ENCODE peak calls at places on chromosomes 12 and 14, in seven cellular contexts. K is left ventricle myocardium inferior, L is B cell, P is tibial artery, I is heart right ventricle, F is mucosa of descending colon, U is uterus. H is an unnamed sample.
A peak's percentile ranks its signal among the peaks of the same experiment; 100 is the strongest.

GRCh38 chr12:108518101-108518715 is 3.1 kb downstream of the FICD start:
- DNase-seq in K (no peak), L (no peak), P (no peak), I (no peak), F (no peak), U (no peak), H (no peak)

GRCh38 chr12:66555113-66555512 is 123.8 kb downstream of the GRIP1 start:
- DNase-seq in K (no peak), L (no peak), P (no peak), I (no peak), F (no peak), U (no peak), H (no peak)

GRCh38 chr14:22864979-22865378 is 6.6 kb upstream of the LRP10 start:
- DNase-seq in K (no peak), L (no peak), P (no peak), I (no peak), F (no peak), U (no peak), H (no peak)

GRCh38 chr12:59570134-59570533 is 25.7 kb upstream of the SLC16A7 start:
- DNase-seq in K (no peak), L (no peak), P (no peak), I (no peak), F (no peak), U (no peak), H (no peak)

GRCh38 chr12:121159467-121160307 is 27.0 kb downstream of the P2RX7 start:
- DNase-seq in K (no peak), L (no peak), P (no peak), I (no peak), F (no peak), U (no peak), H (no peak)

GRCh38 chr12:79344855-79345840 is 345.6 kb downstream of the PAWR start:
- DNase-seq in K (no peak), L (no peak), P (no peak), I (no peak), F (peak; percentile 68), U (no peak), H (peak; percentile 25)

GRCh38 chr12:80936642-80937390 is 918 bp downstream of the LIN7A start:
- DNase-seq in K (peak; percentile 49), L (no peak), P (peak; percentile 21), I (peak; percentile 48), F (peak; percentile 43), U (peak; percentile 52), H (no peak)

GRCh38 chr14:51056431-51056830 is 38.5 kb downstream of the TRIM9 start:
- DNase-seq in K (no peak), L (no peak), P (no peak), I (no peak), F (no peak), U (no peak), H (no peak)

GRCh38 chr12:104204690-104205480 is 10.7 kb upstream of the TXNRD1 start:
- DNase-seq in K (no peak), L (no peak), P (no peak), I (no peak), F (no peak), U (no peak), H (no peak)

GRCh38 chr14:60488175-60488574 is 2.3 kb upstream of the C14orf39 start:
- DNase-seq in K (no peak), L (no peak), P (no peak), I (no peak), F (no peak), U (no peak), H (no peak)

GRCh38 chr12:27424631-27425230 is 21.8 kb upstream of the SMCO2 start:
- DNase-seq in K (no peak), L (no peak), P (no peak), I (no peak), F (peak; percentile 21), U (peak; percentile 26), H (peak; percentile 7)

GRCh38 chr14:36835145-36835544 is 173.5 kb downstream of the PAX9 start:
- DNase-seq in K (no peak), L (no peak), P (no peak), I (no peak), F (no peak), U (no peak), H (no peak)

GRCh38 chr12:103128862-103129501 is 171.5 kb downstream of the ASCL1 start:
- DNase-seq in K (no peak), L (no peak), P (no peak), I (no peak), F (no peak), U (no peak), H (no peak)

GRCh38 chr12:131869871-131870418 is 24.5 kb upstream of the ULK1 start:
- DNase-seq in K (no peak), L (no peak), P (no peak), I (no peak), F (no peak), U (no peak), H (no peak)

DNA sequence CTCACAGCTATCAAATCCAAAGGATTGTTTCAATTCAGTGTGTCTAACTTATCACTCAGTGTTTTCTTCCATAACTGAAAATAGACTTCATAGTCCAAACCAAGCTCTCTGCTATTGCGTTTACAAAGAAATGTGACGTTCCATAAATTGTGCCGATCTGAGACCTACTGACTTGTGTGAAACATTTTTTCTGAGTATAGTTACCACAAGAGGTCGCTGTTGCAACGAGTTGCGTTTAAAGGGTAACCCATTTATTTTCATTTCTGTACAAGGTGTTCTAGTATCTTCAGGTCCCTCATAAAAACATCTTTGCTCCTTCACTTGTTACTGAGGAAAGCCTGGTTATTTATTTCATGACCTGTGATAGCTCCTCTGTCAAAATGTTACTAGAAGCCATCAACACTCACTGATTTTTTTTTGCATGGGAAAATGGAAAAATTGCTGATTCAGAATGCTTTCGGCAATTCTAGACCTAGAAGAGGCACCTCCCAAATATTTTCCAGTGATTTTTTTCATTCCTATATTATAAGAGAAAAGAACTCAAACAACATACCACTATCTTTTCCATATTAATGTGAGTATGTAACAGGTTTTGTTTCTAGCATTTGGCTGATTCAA is 60.9 kb upstream of the OR4E1 start:
- DNase-seq in K (no peak), L (no peak), P (no peak), I (no peak), F (peak; percentile 67), U (no peak), H (peak; percentile 57)
- TF ChIP-seq CTCF in K (peak; percentile 54), L (peak; percentile 58), P (no peak), I (peak; percentile 60), F (peak; percentile 70), U (peak; percentile 14), H (peak; percentile 86)

DNA sequence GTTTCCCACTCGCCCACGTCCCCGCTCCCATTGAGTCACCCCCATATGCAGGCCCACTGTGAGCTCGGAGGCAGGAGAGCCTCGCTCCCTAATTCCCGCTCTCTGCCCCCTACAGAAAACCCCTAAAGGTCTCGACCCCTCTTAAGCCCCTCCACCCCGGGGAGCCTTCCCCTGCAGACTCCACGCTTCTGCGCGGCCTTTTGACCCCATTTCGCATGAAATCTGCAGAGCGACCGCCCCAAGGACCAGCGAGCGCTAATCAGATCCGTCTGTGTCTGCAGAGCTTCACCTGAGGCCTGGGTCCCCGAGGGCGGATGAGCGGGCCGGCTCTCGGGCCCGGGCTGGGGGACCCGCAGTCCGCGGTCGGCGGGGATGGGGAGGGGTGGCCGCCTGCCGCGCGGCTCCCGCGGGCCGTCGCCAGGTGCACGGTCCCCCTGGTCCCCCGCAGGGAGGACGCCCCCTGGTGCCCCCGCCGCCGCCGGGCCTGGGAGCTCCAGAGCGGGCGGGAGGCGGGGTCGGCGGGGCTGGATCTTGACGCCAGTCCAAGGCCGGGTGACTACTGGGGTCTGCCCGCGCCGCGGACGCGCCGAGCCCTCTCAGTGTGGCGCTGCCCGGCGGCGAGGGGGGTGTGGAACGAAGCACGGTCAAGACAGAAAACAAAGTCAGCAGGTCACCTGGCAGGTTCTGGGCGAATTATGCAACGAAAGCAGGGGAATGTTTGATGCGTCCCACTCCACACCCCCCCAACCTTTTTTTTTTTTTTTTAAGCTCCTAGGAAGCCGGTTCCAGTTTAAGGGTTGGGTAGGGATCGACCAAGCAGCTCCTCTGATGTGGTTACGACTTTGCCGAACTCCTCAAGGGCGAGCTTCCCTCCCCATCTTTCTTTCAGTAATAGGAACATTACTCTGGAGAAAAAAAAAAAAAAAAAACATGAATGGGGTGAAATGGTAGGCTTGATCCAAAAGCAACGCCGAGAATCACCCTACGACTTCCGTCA is 9.9 kb downstream of the BMP4 start:
- DNase-seq in K (no peak), L (no peak), P (no peak), I (no peak), F (no peak), U (no peak), H (no peak)
- TF ChIP-seq CTCF in K (no peak), L (no peak), P (no peak), I (no peak), F (no peak), U (no peak), H (no peak)

GRCh38 chr14:61616524-61617185 is 78.7 kb upstream of the HIF1A start:
- DNase-seq in K (no peak), L (no peak), P (no peak), I (no peak), F (no peak), U (no peak), H (no peak)
- TF ChIP-seq CTCF in K (no peak), L (no peak), P (no peak), I (no peak), F (no peak), U (no peak), H (no peak)

DNA sequence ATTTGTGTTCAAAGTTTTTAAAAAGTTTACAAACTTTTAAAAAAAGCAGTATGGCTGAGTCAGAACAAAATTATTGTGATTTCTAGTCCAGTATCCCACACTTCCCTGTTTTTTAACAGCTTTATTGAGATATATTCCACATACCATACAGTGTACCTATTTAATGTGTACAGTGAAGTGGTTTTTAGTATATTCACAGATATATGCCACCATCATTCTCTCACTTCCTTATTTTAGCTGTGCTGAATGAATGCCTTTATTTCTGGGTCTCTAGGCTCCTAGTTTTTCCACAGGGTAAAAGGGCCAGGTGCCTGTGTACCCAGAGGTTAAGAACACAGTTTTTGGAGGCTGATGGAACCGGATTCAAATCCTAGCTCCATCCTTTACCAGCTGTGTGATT is 58.9 kb upstream of the SRSF5 start:
- DNase-seq in K (no peak), L (no peak), P (no peak), I (no peak), F (no peak), U (no peak), H (no peak)
- TF ChIP-seq CTCF in K (no peak), L (no peak), P (no peak), I (no peak), F (no peak), U (no peak), H (no peak)

H was measured in activated CD8-positive, alpha-beta T cell treated with anti-CD3 and anti-CD28 coated beads for 36 hours.